ENCODE peak calls at places on chromosomes 13 and 19, in ten cellular contexts. One of them, this sample, is unnamed. For H3K36me3, the result is how much of the 10 kb centered on the place peaks cover.

GRCh38 chr19:38915329-38916321 is 3.6 kb upstream of the CCER2 start:
- DNase-seq in tibial nerve: no peak
- DNase-seq in thoracic aorta: no peak
- DNase-seq in lower lobe of right lung: peak
- DNase-seq in fibroblast of lung: no peak
- DNase-seq in GM23338: no peak
- DNase-seq in adrenal gland: no peak
- DNase-seq in HCT116: no peak
- DNase-seq in mammary epithelial cell: no peak
- DNase-seq in spleen: peak
- DNase-seq in this sample: no peak

GRCh38 chr19:3142292-3142670 is 6.4 kb downstream of the GNA15 start:
- DNase-seq in tibial nerve: no peak
- DNase-seq in thoracic aorta: no peak
- DNase-seq in lower lobe of right lung: no peak
- DNase-seq in fibroblast of lung: peak
- DNase-seq in GM23338: no peak
- DNase-seq in adrenal gland: peak
- DNase-seq in HCT116: peak
- DNase-seq in mammary epithelial cell: peak
- DNase-seq in spleen: no peak
- DNase-seq in this sample: peak

GRCh38 chr13:51091839-51092238 is 19.2 kb downstream of the C13orf42 start:
- DNase-seq in tibial nerve: no peak
- DNase-seq in thoracic aorta: no peak
- DNase-seq in lower lobe of right lung: no peak
- DNase-seq in fibroblast of lung: no peak
- DNase-seq in GM23338: peak
- DNase-seq in adrenal gland: no peak
- DNase-seq in HCT116: no peak
- DNase-seq in mammary epithelial cell: no peak
- DNase-seq in spleen: no peak
- DNase-seq in this sample: no peak

GRCh38 chr13:66618702-66619101 is 611.4 kb downstream of the PCDH9 start:
- DNase-seq in tibial nerve: no peak
- DNase-seq in thoracic aorta: no peak
- DNase-seq in lower lobe of right lung: no peak
- DNase-seq in fibroblast of lung: peak
- DNase-seq in GM23338: peak
- DNase-seq in adrenal gland: no peak
- DNase-seq in HCT116: peak
- DNase-seq in mammary epithelial cell: peak
- DNase-seq in spleen: no peak
- DNase-seq in this sample: no peak

GRCh38 chr19:35136231-35136630 is 1.4 kb upstream of the LGI4 start:
- DNase-seq in tibial nerve: no peak
- DNase-seq in thoracic aorta: no peak
- DNase-seq in lower lobe of right lung: no peak
- DNase-seq in fibroblast of lung: no peak
- DNase-seq in GM23338: no peak
- DNase-seq in adrenal gland: no peak
- DNase-seq in HCT116: no peak
- DNase-seq in mammary epithelial cell: no peak
- DNase-seq in spleen: no peak
- DNase-seq in this sample: peak

GRCh38 chr13:41452462-41452861 is 4.9 kb upstream of the RGCC start:
- DNase-seq in tibial nerve: no peak
- DNase-seq in thoracic aorta: no peak
- DNase-seq in lower lobe of right lung: no peak
- DNase-seq in fibroblast of lung: no peak
- DNase-seq in GM23338: no peak
- DNase-seq in adrenal gland: no peak
- DNase-seq in HCT116: no peak
- DNase-seq in mammary epithelial cell: peak
- DNase-seq in spleen: no peak
- DNase-seq in this sample: no peak

GRCh38 chr13:41544824-41545707 is 87.7 kb downstream of the RGCC start:
- DNase-seq in tibial nerve: no peak
- DNase-seq in thoracic aorta: no peak
- DNase-seq in lower lobe of right lung: no peak
- DNase-seq in fibroblast of lung: peak
- DNase-seq in GM23338: no peak
- DNase-seq in adrenal gland: no peak
- DNase-seq in HCT116: no peak
- DNase-seq in mammary epithelial cell: peak
- DNase-seq in spleen: no peak
- DNase-seq in this sample: no peak

GRCh38 chr19:7526093-7526929 is 3.9 kb downstream of the MCOLN1 start:
- DNase-seq in tibial nerve: no peak
- DNase-seq in thoracic aorta: no peak
- DNase-seq in lower lobe of right lung: no peak
- DNase-seq in fibroblast of lung: no peak
- DNase-seq in GM23338: no peak
- DNase-seq in adrenal gland: no peak
- DNase-seq in HCT116: no peak
- DNase-seq in mammary epithelial cell: no peak
- DNase-seq in spleen: peak
- DNase-seq in this sample: no peak

GRCh38 chr19:42563352-42564210 is 31.1 kb downstream of the CEACAM8 start:
- DNase-seq in tibial nerve: no peak
- DNase-seq in thoracic aorta: no peak
- DNase-seq in lower lobe of right lung: no peak
- DNase-seq in fibroblast of lung: peak
- DNase-seq in GM23338: peak
- DNase-seq in adrenal gland: peak
- DNase-seq in HCT116: peak
- DNase-seq in mammary epithelial cell: peak
- DNase-seq in spleen: no peak
- DNase-seq in this sample: no peak

GRCh38 chr19:45473366-45474190 is 5.8 kb downstream of the FOSB start:
- DNase-seq in tibial nerve: no peak
- DNase-seq in thoracic aorta: no peak
- DNase-seq in lower lobe of right lung: no peak
- DNase-seq in fibroblast of lung: no peak
- DNase-seq in GM23338: peak
- DNase-seq in adrenal gland: no peak
- DNase-seq in HCT116: no peak
- DNase-seq in mammary epithelial cell: no peak
- DNase-seq in spleen: no peak
- DNase-seq in this sample: peak

GRCh38 chr13:39417131-39417530 is 185.9 kb downstream of the LHFPL6 start:
- DNase-seq in tibial nerve: no peak
- DNase-seq in thoracic aorta: no peak
- DNase-seq in lower lobe of right lung: no peak
- DNase-seq in fibroblast of lung: no peak
- DNase-seq in GM23338: peak
- DNase-seq in adrenal gland: no peak
- DNase-seq in HCT116: no peak
- DNase-seq in mammary epithelial cell: no peak
- DNase-seq in spleen: no peak
- DNase-seq in this sample: no peak

GRCh38 chr13:108785844-108786243 is 156.4 kb downstream of the MYO16 start:
- DNase-seq in tibial nerve: no peak
- DNase-seq in thoracic aorta: no peak
- DNase-seq in lower lobe of right lung: no peak
- DNase-seq in fibroblast of lung: no peak
- DNase-seq in GM23338: no peak
- DNase-seq in adrenal gland: no peak
- DNase-seq in HCT116: no peak
- DNase-seq in mammary epithelial cell: no peak
- DNase-seq in spleen: no peak
- DNase-seq in this sample: no peak

GRCh38 chr19:35717665-35718344 is at the start of gene KMT2B:
- DNase-seq in tibial nerve: no peak
- DNase-seq in thoracic aorta: no peak
- DNase-seq in lower lobe of right lung: no peak
- DNase-seq in fibroblast of lung: no peak
- DNase-seq in GM23338: peak
- DNase-seq in adrenal gland: no peak
- DNase-seq in HCT116: no peak
- DNase-seq in mammary epithelial cell: peak
- DNase-seq in spleen: no peak
- DNase-seq in this sample: no peak

GRCh38 chr13:73411067-73411809 is 352.4 kb downstream of the KLF5 start:
- DNase-seq in tibial nerve: no peak
- DNase-seq in thoracic aorta: no peak
- DNase-seq in lower lobe of right lung: no peak
- DNase-seq in fibroblast of lung: peak
- DNase-seq in GM23338: no peak
- DNase-seq in adrenal gland: no peak
- DNase-seq in HCT116: peak
- DNase-seq in mammary epithelial cell: peak
- DNase-seq in spleen: no peak
- DNase-seq in this sample: no peak

GRCh38 chr19:15091918-15092753 is 10.1 kb downstream of the OR1I1 start:
- DNase-seq in tibial nerve: no peak
- DNase-seq in thoracic aorta: no peak
- DNase-seq in lower lobe of right lung: no peak
- DNase-seq in fibroblast of lung: peak
- DNase-seq in GM23338: peak
- DNase-seq in adrenal gland: peak
- DNase-seq in HCT116: peak
- DNase-seq in mammary epithelial cell: peak
- DNase-seq in spleen: no peak
- DNase-seq in this sample: no peak

GRCh38 chr13:51342706-51343105 is 3.2 kb downstream of the SERPINE3 start:
- DNase-seq in tibial nerve: no peak
- DNase-seq in thoracic aorta: no peak
- DNase-seq in lower lobe of right lung: no peak
- DNase-seq in fibroblast of lung: peak
- DNase-seq in GM23338: no peak
- DNase-seq in adrenal gland: no peak
- DNase-seq in HCT116: no peak
- DNase-seq in mammary epithelial cell: peak
- DNase-seq in spleen: no peak
- DNase-seq in this sample: no peak

GRCh38 chr13:66657165-66657895 is 572.8 kb downstream of the PCDH9 start:
- DNase-seq in tibial nerve: no peak
- DNase-seq in thoracic aorta: no peak
- DNase-seq in lower lobe of right lung: peak
- DNase-seq in fibroblast of lung: peak
- DNase-seq in GM23338: peak
- DNase-seq in adrenal gland: peak
- DNase-seq in HCT116: peak
- DNase-seq in mammary epithelial cell: peak
- DNase-seq in spleen: no peak
- DNase-seq in this sample: no peak

GRCh38 chr19:51259348-51260245 is 8.7 kb downstream of the SIGLECL1 start:
- DNase-seq in tibial nerve: no peak
- DNase-seq in thoracic aorta: no peak
- DNase-seq in lower lobe of right lung: no peak
- DNase-seq in fibroblast of lung: no peak
- DNase-seq in GM23338: peak
- DNase-seq in adrenal gland: peak
- DNase-seq in HCT116: peak
- DNase-seq in mammary epithelial cell: peak
- DNase-seq in spleen: no peak
- DNase-seq in this sample: no peak

DNA sequence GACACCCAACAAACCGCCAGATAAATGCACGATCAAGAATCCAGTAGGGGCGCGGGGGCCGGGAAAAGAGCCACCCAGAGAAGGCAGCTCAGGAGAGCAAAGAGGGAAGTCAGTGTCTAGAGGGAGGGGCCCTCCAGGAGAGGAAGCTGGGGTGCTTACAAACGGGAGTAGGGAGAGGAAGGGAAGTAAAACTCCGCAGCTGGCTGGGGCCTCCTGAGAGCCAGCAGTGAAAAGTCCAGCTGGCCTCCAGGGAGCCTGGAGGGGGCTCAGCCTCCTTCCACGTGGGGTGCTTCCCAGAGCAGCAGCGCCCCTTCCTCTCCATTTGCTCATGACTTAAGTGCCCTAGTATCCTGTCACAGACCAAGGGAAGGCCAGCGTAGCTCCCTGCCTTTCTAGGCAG is 51.8 kb downstream of the TMED1 start:
- DNase-seq in tibial nerve: no peak
- DNase-seq in thoracic aorta: no peak
- DNase-seq in lower lobe of right lung: peak
- DNase-seq in fibroblast of lung: no peak
- DNase-seq in GM23338: no peak
- DNase-seq in adrenal gland: no peak
- DNase-seq in HCT116: no peak
- DNase-seq in mammary epithelial cell: no peak
- DNase-seq in spleen: peak
- DNase-seq in this sample: no peak
- H3K27ac ChIP-seq in tibial nerve: no peak
- H3K27ac ChIP-seq in thoracic aorta: no peak
- H3K27ac ChIP-seq in lower lobe of right lung: peak
- H3K27ac ChIP-seq in fibroblast of lung: no peak
- H3K27ac ChIP-seq in GM23338: no peak
- H3K27ac ChIP-seq in adrenal gland: peak
- H3K27ac ChIP-seq in HCT116: no peak
- H3K27ac ChIP-seq in mammary epithelial cell: no peak
- H3K27ac ChIP-seq in spleen: peak
- H3K27ac ChIP-seq in this sample: no peak

GRCh38 chr19:9932835-9933234 is 3.5 kb downstream of the OLFM2 start:
- DNase-seq in tibial nerve: no peak
- DNase-seq in thoracic aorta: no peak
- DNase-seq in lower lobe of right lung: no peak
- DNase-seq in fibroblast of lung: no peak
- DNase-seq in GM23338: no peak
- DNase-seq in adrenal gland: no peak
- DNase-seq in HCT116: no peak
- DNase-seq in mammary epithelial cell: no peak
- DNase-seq in spleen: no peak
- DNase-seq in this sample: no peak
- H3K36me3 ChIP-seq in tibial nerve: under half
- H3K36me3 ChIP-seq in thoracic aorta: under half
- H3K36me3 ChIP-seq in lower lobe of right lung: under half
- H3K36me3 ChIP-seq in fibroblast of lung: under half
- H3K36me3 ChIP-seq in GM23338: under half
- H3K36me3 ChIP-seq in adrenal gland: under half
- H3K36me3 ChIP-seq in HCT116: under half
- H3K36me3 ChIP-seq in mammary epithelial cell: under half
- H3K36me3 ChIP-seq in spleen: under half
- H3K36me3 ChIP-seq in this sample: under half

DNA sequence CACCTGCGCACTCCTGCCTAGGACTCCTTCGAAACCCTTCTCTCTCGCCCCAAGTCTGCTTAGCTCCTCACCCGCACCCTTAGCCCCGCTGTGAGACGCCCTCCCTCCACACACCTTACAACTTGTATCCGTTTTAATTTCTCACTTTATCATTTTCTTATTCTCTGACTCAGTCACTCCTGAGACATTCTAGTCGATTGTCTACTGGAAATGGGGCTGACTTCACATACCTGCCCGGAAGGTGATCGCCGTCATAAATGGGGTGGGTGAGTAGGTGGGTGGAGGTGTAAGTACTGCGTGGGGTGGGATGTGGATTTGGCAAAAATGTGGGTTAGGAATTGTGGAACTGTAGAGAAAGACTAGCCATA is 714 bp downstream of the NDFIP2 start:
- DNase-seq in tibial nerve: no peak
- DNase-seq in thoracic aorta: no peak
- DNase-seq in lower lobe of right lung: no peak
- DNase-seq in fibroblast of lung: peak
- DNase-seq in GM23338: no peak
- DNase-seq in adrenal gland: no peak
- DNase-seq in HCT116: no peak
- DNase-seq in mammary epithelial cell: peak
- DNase-seq in spleen: no peak
- DNase-seq in this sample: no peak
- H3K27ac ChIP-seq in tibial nerve: peak
- H3K27ac ChIP-seq in thoracic aorta: no peak
- H3K27ac ChIP-seq in lower lobe of right lung: peak
- H3K27ac ChIP-seq in fibroblast of lung: peak
- H3K27ac ChIP-seq in GM23338: peak
- H3K27ac ChIP-seq in adrenal gland: peak
- H3K27ac ChIP-seq in HCT116: peak
- H3K27ac ChIP-seq in mammary epithelial cell: peak
- H3K27ac ChIP-seq in spleen: peak
- H3K27ac ChIP-seq in this sample: peak

GRCh38 chr19:41302624-41303351 is 7.2 kb upstream of the CCDC97 start:
- DNase-seq in tibial nerve: no peak
- DNase-seq in thoracic aorta: no peak
- DNase-seq in lower lobe of right lung: no peak
- DNase-seq in fibroblast of lung: no peak
- DNase-seq in GM23338: no peak
- DNase-seq in adrenal gland: no peak
- DNase-seq in HCT116: no peak
- DNase-seq in mammary epithelial cell: no peak
- DNase-seq in spleen: peak
- DNase-seq in this sample: peak
- H3K36me3 ChIP-seq in tibial nerve: under half
- H3K36me3 ChIP-seq in thoracic aorta: half or more
- H3K36me3 ChIP-seq in lower lobe of right lung: half or more
- H3K36me3 ChIP-seq in fibroblast of lung: under half
- H3K36me3 ChIP-seq in GM23338: half or more
- H3K36me3 ChIP-seq in adrenal gland: under half
- H3K36me3 ChIP-seq in HCT116: half or more
- H3K36me3 ChIP-seq in mammary epithelial cell: under half
- H3K36me3 ChIP-seq in spleen: half or more
- H3K36me3 ChIP-seq in this sample: half or more

This sample was measured in suprapubic skin.